ENCODE peak calls at places on chromosome 18, in six cellular contexts. N is transverse colon, M is A549, U is tibial nerve, K is esophagus muscularis mucosa, W is H1. P is an unnamed sample.

GRCh38 chr18:36818652-36819051 is 10.2 kb downstream of the TPGS2 start:
- DNase-seq in M (no peak), W (no peak), U (no peak), N (no peak), K (no peak), P (no peak)

GRCh38 chr18:72543362-72544055 is 633 bp downstream of the CBLN2 start:
- DNase-seq in N (no peak), K (no peak), U (no peak), M (no peak), W (peak; percentile 56), P (no peak)

GRCh38 chr18:37864122-37864521 is 298.5 kb upstream of the CELF4 start:
- DNase-seq in M (no peak), W (no peak), N (no peak), K (peak; percentile 45), U (no peak), P (no peak)

GRCh38 chr18:22846088-22846683 is 86.9 kb upstream of the RBBP8 start:
- DNase-seq in M (peak; percentile 21), U (no peak), K (no peak), W (no peak), N (no peak), P (no peak)

GRCh38 chr18:76528477-76529432 is 33.7 kb upstream of the ZNF516 start:
- DNase-seq in M (no peak), U (peak; percentile 42), W (no peak), K (no peak), N (peak; percentile 24), P (no peak)

GRCh38 chr18:57961411-57961810 is 82.6 kb upstream of the NEDD4L start:
- DNase-seq in N (no peak), M (no peak), W (no peak), U (no peak), K (peak; percentile 24), P (no peak)

GRCh38 chr18:59980052-59980668 is 80.4 kb downstream of the PMAIP1 start:
- DNase-seq in M (no peak), K (no peak), N (no peak), W (no peak), U (no peak), P (no peak)

GRCh38 chr18:45521777-45522176 is 93.5 kb upstream of the SLC14A2 start:
- DNase-seq in K (no peak), U (peak; percentile 52), M (no peak), N (no peak), W (no peak), P (no peak)

GRCh38 chr18:59623456-59624383 is 73.5 kb downstream of the CCBE1 start:
- DNase-seq in N (no peak), W (no peak), U (peak; percentile 47), K (peak; percentile 89), M (no peak), P (no peak)

GRCh38 chr18:29644276-29644675 is 1398.3 kb downstream of the DSC3 start:
- DNase-seq in K (no peak), W (no peak), M (no peak), U (no peak), N (no peak), P (no peak)

GRCh38 chr18:49565656-49566055 is 3.8 kb downstream of the LIPG start:
- DNase-seq in U (no peak), N (peak; percentile 21), W (no peak), M (no peak), K (no peak), P (no peak)

GRCh38 chr18:35322486-35323258 is 21.5 kb downstream of the ZNF24 start:
- DNase-seq in U (no peak), M (no peak), K (no peak), N (no peak), W (no peak), P (no peak)

GRCh38 chr18:75247601-75248421 is 37.2 kb downstream of the TSHZ1 start:
- DNase-seq in M (peak; percentile 7), U (no peak), K (no peak), N (no peak), W (no peak), P (no peak)

GRCh38 chr18:34695300-34695699 is 14.8 kb upstream of the DTNA start:
- DNase-seq in N (no peak), M (no peak), U (no peak), W (no peak), K (no peak), P (no peak)

GRCh38 chr18:429030-429429 is 71.5 kb downstream of the COLEC12 start:
- DNase-seq in U (no peak), K (no peak), N (no peak), M (no peak), W (no peak), P (no peak)

GRCh38 chr18:36399055-36399454 is 101.5 kb downstream of the FHOD3 start:
- DNase-seq in M (no peak), N (no peak), K (peak; percentile 85), W (no peak), U (no peak), P (no peak)

GRCh38 chr18:47149457-47150028 is 757 bp downstream of the HDHD2 start:
- DNase-seq in N (no peak), U (no peak), W (no peak), M (peak; percentile 1), K (no peak), P (no peak)

GRCh38 chr18:47150824-47151366 is 595 bp upstream of the HDHD2 start:
- DNase-seq in N (peak; percentile 15), U (no peak), W (no peak), M (no peak), K (peak; percentile 91), P (peak; percentile 78)

GRCh38 chr18:47151457-47151856 is 1.2 kb upstream of the HDHD2 start:
- DNase-seq in K (no peak), M (no peak), N (no peak), U (no peak), W (no peak), P (no peak)

DNA sequence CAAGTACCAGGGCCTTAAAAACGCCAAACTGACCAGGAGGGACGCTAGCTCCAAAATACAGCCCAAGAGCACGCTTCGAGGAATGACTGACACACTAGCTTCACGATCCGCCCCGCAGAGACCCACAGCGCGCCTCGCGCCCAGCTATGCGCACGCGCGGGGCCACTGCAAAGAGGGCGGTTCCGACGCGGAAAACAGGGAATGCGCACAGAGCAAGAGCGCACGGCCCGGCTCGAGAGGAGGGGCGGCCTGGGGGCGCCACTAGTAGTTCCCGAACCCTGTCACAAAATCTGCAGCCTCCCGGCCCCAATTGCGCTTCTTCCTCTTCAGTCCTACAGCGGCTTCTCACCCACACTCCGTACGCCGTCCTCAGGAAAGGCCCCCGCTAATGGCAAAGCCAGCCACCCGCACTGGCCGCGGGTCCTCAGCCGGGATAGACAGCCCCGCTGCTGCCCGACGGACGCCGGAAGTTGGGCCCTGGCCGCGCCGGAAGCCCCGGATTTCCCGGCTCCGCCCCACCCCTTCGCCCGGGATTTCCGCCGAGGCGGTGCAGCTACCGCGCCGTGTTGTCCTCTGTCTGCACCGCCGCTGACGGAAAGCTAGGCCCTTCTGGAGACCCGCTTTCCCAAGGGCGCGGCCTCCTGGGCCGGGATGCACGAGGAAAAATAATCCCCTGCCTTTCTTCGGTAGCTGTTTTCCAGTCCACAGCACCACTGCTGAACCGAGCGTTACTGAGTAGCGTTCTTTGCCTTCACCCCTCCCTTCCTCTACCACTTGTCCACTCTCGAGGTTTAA is at the start of gene HDHD2:
- DNase-seq in U (peak; percentile 59), N (peak; percentile 88), K (peak; percentile 93), M (peak; percentile 74), W (peak; percentile 93), P (peak; percentile 92)
- TF ChIP-seq EP300 in U (peak; percentile 93), N (no peak), K (no peak), M (no peak), W (no peak), P (no peak)

DNA sequence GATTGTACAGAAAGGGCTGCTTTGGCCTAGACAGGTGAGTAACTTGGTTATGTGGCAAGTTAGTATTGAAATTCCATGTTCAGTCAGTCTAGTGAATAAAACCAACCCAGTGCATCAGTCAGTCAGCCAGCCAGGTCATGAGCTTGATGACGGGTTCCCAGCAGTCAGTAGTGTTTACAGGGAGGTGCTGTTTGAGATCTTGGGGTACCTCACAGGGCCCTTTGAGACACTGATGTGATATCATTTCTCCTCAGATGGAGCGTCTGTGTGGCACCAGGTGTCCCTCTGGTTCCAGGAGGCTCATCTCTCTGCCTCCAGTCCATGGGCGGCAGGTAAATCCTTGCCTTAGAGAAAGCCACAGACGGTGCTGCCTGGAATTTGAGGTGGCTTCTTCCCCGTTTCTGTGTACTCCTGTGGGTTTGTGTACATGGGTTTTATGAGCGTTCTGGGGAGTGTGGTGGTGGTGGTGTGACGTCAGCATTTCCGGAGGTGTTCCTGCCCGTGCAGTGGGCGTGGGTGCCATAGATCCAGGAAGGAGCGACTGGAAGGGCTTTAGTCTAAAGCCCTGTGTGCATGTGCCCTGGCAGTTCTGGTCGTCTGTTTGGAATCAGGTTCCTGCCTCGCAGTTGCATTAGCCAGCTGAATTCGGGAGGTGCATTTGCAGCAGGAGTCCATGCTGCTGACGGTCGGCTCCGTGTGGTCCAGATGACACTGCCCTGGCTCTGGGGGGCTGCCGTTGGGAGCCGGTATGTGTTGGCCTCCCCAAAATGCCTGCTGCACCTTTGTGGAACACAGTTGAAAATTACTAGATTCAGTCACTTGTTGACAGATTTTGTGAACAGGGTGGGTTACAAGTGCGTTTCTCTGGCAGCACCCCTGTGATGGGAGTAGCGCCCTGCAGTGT is 2.1 kb downstream of the CTDP1 start:
- DNase-seq in M (no peak), W (no peak), K (no peak), N (peak; percentile 87), U (no peak), P (no peak)
- H3K4me3 ChIP-seq in M (no peak overlapping the region), W (peak overlapping the region; percentile 86), K (no peak overlapping the region), N (no peak overlapping the region), U (no peak overlapping the region), P (peak overlapping the region; percentile 99)

DNA sequence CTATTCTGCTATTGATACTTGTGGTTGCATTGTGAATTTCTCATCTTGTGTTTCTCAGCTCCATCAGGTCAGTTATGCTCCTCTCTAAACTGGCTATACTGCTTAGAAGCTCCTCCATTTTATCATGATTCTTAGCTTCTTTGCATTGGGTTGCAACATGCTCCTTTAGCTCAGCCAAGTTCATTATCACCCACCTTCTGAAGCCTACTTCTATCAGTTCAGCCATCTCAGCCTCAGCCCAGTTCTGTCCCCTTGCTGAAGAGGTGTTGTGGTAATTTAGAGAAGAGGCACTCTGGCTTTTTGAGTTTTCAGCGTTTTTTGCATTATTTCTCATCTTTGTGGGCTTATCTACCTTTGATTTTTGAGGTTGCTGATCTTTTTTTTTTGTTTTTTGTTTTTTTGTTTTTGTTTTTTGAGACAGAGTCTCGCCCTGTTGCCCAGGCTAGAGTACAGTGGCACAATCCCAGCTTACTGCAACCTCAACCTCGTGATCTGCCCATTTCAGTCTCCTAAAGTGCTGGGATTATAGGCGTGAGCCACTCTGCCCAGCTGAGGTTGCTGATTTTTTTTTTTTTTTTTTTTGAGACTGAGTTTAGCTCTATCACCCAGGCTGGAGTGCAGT is 36.0 kb downstream of the ANKRD12 start:
- DNase-seq in W (no peak), M (no peak), K (no peak), U (no peak), N (no peak), P (no peak)
- TF ChIP-seq EP300 in W (no peak), M (no peak), K (no peak), U (no peak), N (no peak), P (no peak)

GRCh38 chr18:9823805-9824473 is 61.8 kb upstream of the TXNDC2 start:
- DNase-seq in M (no peak), N (no peak), U (no peak), K (peak; percentile 74), W (no peak), P (no peak)

GRCh38 chr18:9825571-9826073 is 60.2 kb upstream of the TXNDC2 start:
- DNase-seq in M (peak; percentile 94), K (peak; percentile 90), U (peak; percentile 47), W (no peak), N (peak; percentile 68), P (no peak)

GRCh38 chr18:9824862-9825479 is 60.8 kb upstream of the TXNDC2 start:
- DNase-seq in U (no peak), M (no peak), W (no peak), K (peak; percentile 78), N (no peak), P (no peak)

GRCh38 chr18:9822587-9822986 is 63.2 kb upstream of the TXNDC2 start:
- DNase-seq in M (no peak), N (no peak), W (no peak), K (no peak), U (no peak), P (no peak)

GRCh38 chr18:9824474-9824832 is 61.3 kb upstream of the TXNDC2 start:
- DNase-seq in K (peak; percentile 91), N (no peak), M (peak; percentile 66), W (no peak), U (no peak), P (no peak)
- H3K4me3 ChIP-seq in K (no peak overlapping the region), N (no peak overlapping the region), M (no peak overlapping the region), W (no peak overlapping the region), U (no peak overlapping the region), P (no peak overlapping the region)